ENCODE peak calls at places on chromosomes 16 and 17, in four cellular contexts. O is GM18507, U is NCI-H2081, E is upper lobe of right lung. J is an unnamed sample.

GRCh38 chr17:4333041-4333440 is 33.4 kb downstream of the UBE2G1 start:
- DNase-seq in E (no peak), U (no peak), O (no peak), J (no peak)

GRCh38 chr17:50708050-50709000 is 611 bp upstream of the ANKRD40 start:
- DNase-seq in E (no peak), O (no peak), U (no peak), J (no peak)

GRCh38 chr16:14522617-14523135 is 107.4 kb downstream of the PARN start:
- DNase-seq in E (no peak), O (no peak), U (no peak), J (no peak)

GRCh38 chr16:66050991-66051390 is 315.5 kb upstream of the CDH5 start:
- DNase-seq in E (no peak), O (no peak), U (no peak), J (no peak)

GRCh38 chr17:77381185-77381700 is 240.5 kb downstream of the SEC14L1 start:
- DNase-seq in E (no peak), U (no peak), O (no peak), J (no peak)

GRCh38 chr17:50946891-50947843 is 81.0 kb upstream of the TOB1 start:
- DNase-seq in U (no peak), E (no peak), O (no peak), J (no peak)

GRCh38 chr17:44556114-44556853 is 1.0 kb upstream of the FZD2 start:
- DNase-seq in O (no peak), U (peak), E (no peak), J (peak)

GRCh38 chr16:70577256-70577698 is 53.7 kb downstream of the SF3B3 start:
- DNase-seq in O (no peak), U (no peak), E (no peak), J (no peak)

GRCh38 chr17:1773755-1774181 is 11.9 kb downstream of the SERPINF1 start:
- DNase-seq in E (no peak), U (no peak), O (no peak), J (no peak)